ENCODE peak calls at places on chromosome 6, in six cellular contexts. One of them, this sample, is unnamed.

GRCh38 chr6:5996701-5997419 is 9.9 kb downstream of the NRN1 start:
- DNase-seq in neuronal stem cell: no peak
- DNase-seq in IMR-90: peak
- DNase-seq in H9: peak
- DNase-seq in mesendoderm: peak
- DNase-seq in H1: peak
- DNase-seq in this sample: peak

GRCh38 chr6:134097114-134097707 is 44.8 kb upstream of the SLC2A12 start:
- DNase-seq in neuronal stem cell: peak
- DNase-seq in IMR-90: peak
- DNase-seq in H9: peak
- DNase-seq in mesendoderm: peak
- DNase-seq in H1: peak
- DNase-seq in this sample: peak

GRCh38 chr6:55696041-55696440 is 117.0 kb upstream of the HMGCLL1 start:
- DNase-seq in neuronal stem cell: no peak
- DNase-seq in IMR-90: no peak
- DNase-seq in H9: no peak
- DNase-seq in mesendoderm: no peak
- DNase-seq in H1: no peak
- DNase-seq in this sample: peak

GRCh38 chr6:10362300-10362699 is 52.6 kb downstream of the TFAP2A start:
- DNase-seq in neuronal stem cell: no peak
- DNase-seq in IMR-90: no peak
- DNase-seq in H9: no peak
- DNase-seq in mesendoderm: no peak
- DNase-seq in H1: no peak
- DNase-seq in this sample: no peak

GRCh38 chr6:28816909-28817807 is 106.6 kb downstream of the TRIM27 start:
- DNase-seq in neuronal stem cell: no peak
- DNase-seq in IMR-90: peak
- DNase-seq in H9: peak
- DNase-seq in mesendoderm: peak
- DNase-seq in H1: peak
- DNase-seq in this sample: no peak

GRCh38 chr6:64081459-64081858 is 445.9 kb downstream of the PHF3 start:
- DNase-seq in neuronal stem cell: no peak
- DNase-seq in IMR-90: peak
- DNase-seq in H9: no peak
- DNase-seq in mesendoderm: no peak
- DNase-seq in H1: no peak
- DNase-seq in this sample: no peak

GRCh38 chr6:68638225-68638900 is 3.3 kb downstream of the ADGRB3 start:
- DNase-seq in neuronal stem cell: peak
- DNase-seq in IMR-90: peak
- DNase-seq in H9: no peak
- DNase-seq in mesendoderm: no peak
- DNase-seq in H1: peak
- DNase-seq in this sample: no peak

GRCh38 chr6:116431964-116432595 is 29.1 kb upstream of the CALHM6 start:
- DNase-seq in neuronal stem cell: no peak
- DNase-seq in IMR-90: no peak
- DNase-seq in H9: no peak
- DNase-seq in mesendoderm: no peak
- DNase-seq in H1: no peak
- DNase-seq in this sample: no peak

GRCh38 chr6:157990321-157991066 is 8.8 kb downstream of the SYNJ2 start:
- DNase-seq in neuronal stem cell: no peak
- DNase-seq in IMR-90: no peak
- DNase-seq in H9: no peak
- DNase-seq in mesendoderm: no peak
- DNase-seq in H1: no peak
- DNase-seq in this sample: no peak

GRCh38 chr6:23213651-23214050 is 644.3 kb downstream of the HDGFL1 start:
- DNase-seq in neuronal stem cell: no peak
- DNase-seq in IMR-90: peak
- DNase-seq in H9: no peak
- DNase-seq in mesendoderm: no peak
- DNase-seq in H1: no peak
- DNase-seq in this sample: peak

GRCh38 chr6:119423996-119424395 is 74.4 kb upstream of the MAN1A1 start:
- DNase-seq in neuronal stem cell: no peak
- DNase-seq in IMR-90: no peak
- DNase-seq in H9: no peak
- DNase-seq in mesendoderm: no peak
- DNase-seq in H1: no peak
- DNase-seq in this sample: no peak

GRCh38 chr6:41771058-41771983 is 8.4 kb downstream of the FRS3 start:
- DNase-seq in neuronal stem cell: no peak
- DNase-seq in IMR-90: no peak
- DNase-seq in H9: no peak
- DNase-seq in mesendoderm: no peak
- DNase-seq in H1: no peak
- DNase-seq in this sample: no peak

GRCh38 chr6:15368186-15368585 is 122.3 kb downstream of the JARID2 start:
- DNase-seq in neuronal stem cell: no peak
- DNase-seq in IMR-90: no peak
- DNase-seq in H9: no peak
- DNase-seq in mesendoderm: no peak
- DNase-seq in H1: no peak
- DNase-seq in this sample: no peak

GRCh38 chr6:38567436-38567835 is 72.3 kb downstream of the BTBD9 start:
- DNase-seq in neuronal stem cell: no peak
- DNase-seq in IMR-90: peak
- DNase-seq in H9: no peak
- DNase-seq in mesendoderm: no peak
- DNase-seq in H1: no peak
- DNase-seq in this sample: no peak

GRCh38 chr6:120198033-120198432 is 848.5 kb upstream of the MAN1A1 start:
- DNase-seq in neuronal stem cell: no peak
- DNase-seq in IMR-90: no peak
- DNase-seq in H9: no peak
- DNase-seq in mesendoderm: peak
- DNase-seq in H1: no peak
- DNase-seq in this sample: no peak

GRCh38 chr6:108164815-108165706 is 761 bp upstream of the NR2E1 start:
- DNase-seq in neuronal stem cell: peak
- DNase-seq in IMR-90: no peak
- DNase-seq in H9: peak
- DNase-seq in mesendoderm: no peak
- DNase-seq in H1: peak
- DNase-seq in this sample: no peak

GRCh38 chr6:47631248-47632196 is 66.9 kb upstream of the ADGRF4 start:
- DNase-seq in neuronal stem cell: peak
- DNase-seq in IMR-90: peak
- DNase-seq in H9: no peak
- DNase-seq in mesendoderm: peak
- DNase-seq in H1: no peak
- DNase-seq in this sample: no peak

GRCh38 chr6:139713416-139713815 is 339.0 kb upstream of the CITED2 start:
- DNase-seq in neuronal stem cell: no peak
- DNase-seq in IMR-90: no peak
- DNase-seq in H9: no peak
- DNase-seq in mesendoderm: peak
- DNase-seq in H1: no peak
- DNase-seq in this sample: peak

GRCh38 chr6:53734473-53735299 is 60.1 kb upstream of the LRRC1 start:
- DNase-seq in neuronal stem cell: no peak
- DNase-seq in IMR-90: peak
- DNase-seq in H9: peak
- DNase-seq in mesendoderm: peak
- DNase-seq in H1: peak
- DNase-seq in this sample: peak

GRCh38 chr6:24872769-24873168 is 63.0 kb downstream of the RIPOR2 start:
- DNase-seq in neuronal stem cell: peak
- DNase-seq in IMR-90: no peak
- DNase-seq in H9: no peak
- DNase-seq in mesendoderm: no peak
- DNase-seq in H1: no peak
- DNase-seq in this sample: peak

GRCh38 chr6:150248300-150248699 is 105.5 kb downstream of the PPP1R14C start:
- DNase-seq in neuronal stem cell: no peak
- DNase-seq in IMR-90: no peak
- DNase-seq in H9: no peak
- DNase-seq in mesendoderm: no peak
- DNase-seq in H1: no peak
- DNase-seq in this sample: no peak

GRCh38 chr6:157885211-157885788 is 62.3 kb downstream of the SNX9 start:
- DNase-seq in neuronal stem cell: no peak
- DNase-seq in IMR-90: no peak
- DNase-seq in H9: no peak
- DNase-seq in mesendoderm: no peak
- DNase-seq in H1: no peak
- DNase-seq in this sample: no peak

GRCh38 chr6:95846652-95847051 is 169.1 kb upstream of the FUT9 start:
- DNase-seq in neuronal stem cell: no peak
- DNase-seq in IMR-90: no peak
- DNase-seq in H9: no peak
- DNase-seq in mesendoderm: no peak
- DNase-seq in H1: no peak
- DNase-seq in this sample: no peak

GRCh38 chr6:166284640-166285039 is 23.6 kb downstream of the PRR18 start:
- DNase-seq in neuronal stem cell: no peak
- DNase-seq in IMR-90: no peak
- DNase-seq in H9: no peak
- DNase-seq in mesendoderm: no peak
- DNase-seq in H1: no peak
- DNase-seq in this sample: no peak

DNA sequence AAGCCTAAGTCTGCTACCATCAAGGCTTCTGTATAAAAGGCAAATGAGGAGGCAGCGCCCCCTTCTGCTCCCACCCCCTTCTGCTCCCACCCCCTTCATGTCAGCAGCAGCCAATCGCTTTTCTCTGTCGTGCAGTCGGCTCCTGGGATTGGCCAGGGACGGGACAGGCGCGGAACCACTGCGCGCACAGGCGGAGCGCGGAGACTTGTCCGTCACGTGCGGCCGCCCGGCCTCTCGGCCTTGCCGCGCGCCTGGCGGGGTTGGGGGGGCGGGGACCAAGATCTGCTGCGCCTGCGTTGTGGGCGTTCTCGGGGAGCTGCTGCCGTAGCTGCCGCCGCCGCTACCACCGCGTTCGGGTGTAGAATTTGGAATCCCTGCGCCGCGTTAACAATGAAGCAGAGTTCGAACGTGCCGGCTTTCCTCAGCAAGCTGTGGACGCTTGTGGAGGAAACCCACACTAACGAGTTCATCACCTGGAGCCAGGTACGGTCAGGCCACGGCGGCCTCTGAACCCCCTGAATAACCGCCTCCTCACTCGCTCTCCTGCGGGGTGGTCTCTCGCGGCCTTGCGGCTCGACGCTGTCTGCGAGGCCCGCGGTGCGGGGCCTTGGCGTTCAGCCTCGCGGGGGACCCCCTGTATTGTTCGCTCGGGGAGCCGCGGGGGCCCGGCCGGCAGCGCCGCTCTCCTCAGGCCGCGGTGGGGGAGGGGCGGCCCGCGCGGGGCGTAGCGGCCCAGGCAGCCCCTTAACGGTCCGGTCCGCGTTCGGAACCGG is at the start of gene HSF2:
- DNase-seq in neuronal stem cell: peak
- DNase-seq in IMR-90: peak
- DNase-seq in H9: peak
- DNase-seq in mesendoderm: peak
- DNase-seq in H1: peak
- DNase-seq in this sample: peak
- H3K23ac ChIP-seq in neuronal stem cell: peak
- H3K23ac ChIP-seq in IMR-90: peak
- H3K23ac ChIP-seq in H9: no peak
- H3K23ac ChIP-seq in mesendoderm: peak
- H3K23ac ChIP-seq in H1: no peak
- H3K23ac ChIP-seq in this sample: no peak

GRCh38 chr6:159969204-159969912 is 476 bp downstream of the IGF2R start:
- DNase-seq in neuronal stem cell: peak
- DNase-seq in IMR-90: peak
- DNase-seq in H9: no peak
- DNase-seq in mesendoderm: peak
- DNase-seq in H1: peak
- DNase-seq in this sample: peak
- H3K23ac ChIP-seq in neuronal stem cell: peak
- H3K23ac ChIP-seq in IMR-90: no peak
- H3K23ac ChIP-seq in H9: no peak
- H3K23ac ChIP-seq in mesendoderm: no peak
- H3K23ac ChIP-seq in H1: no peak
- H3K23ac ChIP-seq in this sample: no peak

DNA sequence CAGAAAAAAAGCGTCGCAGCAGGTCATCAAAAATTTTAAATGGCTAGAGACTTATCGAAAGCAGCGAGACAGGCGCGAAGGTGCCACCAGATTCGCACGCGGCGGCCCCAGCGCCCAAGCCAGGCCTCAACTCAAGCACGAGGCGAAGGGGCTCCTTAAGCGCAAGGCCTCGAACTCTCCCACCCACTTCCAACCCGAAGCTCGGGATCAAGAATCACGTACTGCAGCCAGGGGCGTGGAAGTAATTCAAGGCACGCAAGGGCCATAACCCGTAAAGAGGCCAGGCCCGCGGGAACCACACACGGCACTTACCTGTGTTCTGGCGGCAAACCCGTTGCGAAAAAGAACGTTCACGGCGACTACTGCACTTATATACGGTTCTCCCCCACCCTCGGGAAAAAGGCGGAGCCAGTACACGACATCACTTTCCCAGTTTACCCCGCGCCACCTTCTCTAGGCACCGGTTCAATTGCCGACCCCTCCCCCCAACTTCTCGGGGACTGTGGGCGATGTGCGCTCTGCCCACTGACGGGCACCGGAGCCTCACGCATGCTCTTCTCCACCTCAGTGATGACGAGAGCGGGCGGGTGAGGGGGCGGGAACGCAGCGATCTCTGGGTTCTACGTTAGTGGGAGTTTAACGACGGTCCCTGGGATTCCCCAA is at the start of gene EEF1A1:
- DNase-seq in neuronal stem cell: peak
- DNase-seq in IMR-90: peak
- DNase-seq in H9: peak
- DNase-seq in mesendoderm: peak
- DNase-seq in H1: peak
- DNase-seq in this sample: peak
- H3K23ac ChIP-seq in neuronal stem cell: peak
- H3K23ac ChIP-seq in IMR-90: peak
- H3K23ac ChIP-seq in H9: peak
- H3K23ac ChIP-seq in mesendoderm: peak
- H3K23ac ChIP-seq in H1: no peak
- H3K23ac ChIP-seq in this sample: no peak

GRCh38 chr6:16762265-16762546 is 946 bp upstream of the ATXN1 start:
- DNase-seq in neuronal stem cell: peak
- DNase-seq in IMR-90: no peak
- DNase-seq in H9: no peak
- DNase-seq in mesendoderm: peak
- DNase-seq in H1: no peak
- DNase-seq in this sample: no peak

GRCh38 chr6:16761469-16762264 is 407 bp upstream of the ATXN1 start:
- DNase-seq in neuronal stem cell: peak
- DNase-seq in IMR-90: peak
- DNase-seq in H9: peak
- DNase-seq in mesendoderm: peak
- DNase-seq in H1: peak
- DNase-seq in this sample: peak

GRCh38 chr6:16758163-16758975 is 2.9 kb downstream of the ATXN1 start:
- DNase-seq in neuronal stem cell: peak
- DNase-seq in IMR-90: no peak
- DNase-seq in H9: no peak
- DNase-seq in mesendoderm: peak
- DNase-seq in H1: no peak
- DNase-seq in this sample: peak

GRCh38 chr6:16759181-16759645 is 2.0 kb downstream of the ATXN1 start:
- DNase-seq in neuronal stem cell: no peak
- DNase-seq in IMR-90: no peak
- DNase-seq in H9: no peak
- DNase-seq in mesendoderm: peak
- DNase-seq in H1: no peak
- DNase-seq in this sample: no peak

GRCh38 chr6:16759646-16760535 is 1.4 kb downstream of the ATXN1 start:
- DNase-seq in neuronal stem cell: peak
- DNase-seq in IMR-90: peak
- DNase-seq in H9: peak
- DNase-seq in mesendoderm: peak
- DNase-seq in H1: peak
- DNase-seq in this sample: peak
- H3K23ac ChIP-seq in neuronal stem cell: peak
- H3K23ac ChIP-seq in IMR-90: peak
- H3K23ac ChIP-seq in H9: no peak
- H3K23ac ChIP-seq in mesendoderm: no peak
- H3K23ac ChIP-seq in H1: no peak
- H3K23ac ChIP-seq in this sample: no peak

This sample was measured in trophoblast cell.